ENCODE peak calls at places on chromosomes 7 and 10, in eight cellular contexts. B is left ventricle myocardium inferior, V is Peyer's patch, H is BJ, J is GM23248, S is AG04450, K is LNCaP clone FGC, P is brain microvascular endothelial cell. T is an unnamed sample.

GRCh38 chr10:119517235-119518141 is 25.0 kb downstream of the RGS10 start:
- DNase-seq in B (no peak), V (no peak), H (no peak), J (peak), S (no peak), K (no peak), P (peak), T (no peak)

GRCh38 chr7:74343281-74344127 is 54.3 kb downstream of the CLIP2 start:
- DNase-seq in B (no peak), V (no peak), H (no peak), J (peak), S (no peak), K (no peak), P (peak), T (peak)

GRCh38 chr7:1201916-1202315 is 30.8 kb upstream of the UNCX start:
- DNase-seq in B (no peak), V (no peak), H (no peak), J (no peak), S (no peak), K (no peak), P (no peak), T (no peak)

GRCh38 chr10:8876171-8876570 is 821.7 kb downstream of the GATA3 start:
- DNase-seq in B (no peak), V (no peak), H (no peak), J (no peak), S (no peak), K (no peak), P (no peak), T (no peak)

GRCh38 chr7:156106107-156106426 is 293.8 kb upstream of the SHH start:
- DNase-seq in B (no peak), V (no peak), H (no peak), J (no peak), S (no peak), K (no peak), P (no peak), T (no peak)

GRCh38 chr7:36132025-36132424 is 21.0 kb upstream of the EEPD1 start:
- DNase-seq in B (no peak), V (no peak), H (no peak), J (no peak), S (no peak), K (no peak), P (no peak), T (no peak)

GRCh38 chr7:29488977-29489376 is 74.7 kb upstream of the PRR15 start:
- DNase-seq in B (no peak), V (no peak), H (peak), J (peak), S (no peak), K (no peak), P (peak), T (peak)

GRCh38 chr10:121949052-121949451 is 21.2 kb upstream of the ATE1 start:
- DNase-seq in B (no peak), V (no peak), H (no peak), J (no peak), S (no peak), K (no peak), P (no peak), T (no peak)

GRCh38 chr10:43573250-43574034 is 974 bp downstream of the ZNF239 start:
- DNase-seq in B (no peak), V (no peak), H (no peak), J (peak), S (no peak), K (no peak), P (no peak), T (peak)

GRCh38 chr10:132482090-132482489 is 55.5 kb upstream of the INPP5A start:
- DNase-seq in B (no peak), V (no peak), H (peak), J (peak), S (peak), K (no peak), P (peak), T (peak)

GRCh38 chr7:138565071-138565450 is 105.0 kb downstream of the TRIM24 start:
- DNase-seq in B (no peak), V (no peak), H (no peak), J (no peak), S (no peak), K (no peak), P (no peak), T (no peak)
- H3K4me3 ChIP-seq in B (no peak), V (no peak), H (no peak), J (no peak), S (no peak), K (no peak), P (no peak), T (no peak)

GRCh38 chr10:126390324-126390723 is 2.0 kb upstream of the ADAM12 start:
- DNase-seq in B (no peak), V (no peak), H (no peak), J (no peak), S (no peak), K (no peak), P (no peak), T (no peak)

GRCh38 chr10:126391162-126391880 is 3.0 kb upstream of the ADAM12 start:
- DNase-seq in B (no peak), V (no peak), H (no peak), J (peak), S (no peak), K (no peak), P (peak), T (peak)

GRCh38 chr10:126392068-126392467 is 3.8 kb upstream of the ADAM12 start:
- DNase-seq in B (no peak), V (no peak), H (no peak), J (no peak), S (no peak), K (no peak), P (no peak), T (no peak)

GRCh38 chr10:126387041-126387908 is 1.0 kb downstream of the ADAM12 start:
- DNase-seq in B (peak), V (peak), H (peak), J (peak), S (no peak), K (no peak), P (peak), T (peak)

DNA sequence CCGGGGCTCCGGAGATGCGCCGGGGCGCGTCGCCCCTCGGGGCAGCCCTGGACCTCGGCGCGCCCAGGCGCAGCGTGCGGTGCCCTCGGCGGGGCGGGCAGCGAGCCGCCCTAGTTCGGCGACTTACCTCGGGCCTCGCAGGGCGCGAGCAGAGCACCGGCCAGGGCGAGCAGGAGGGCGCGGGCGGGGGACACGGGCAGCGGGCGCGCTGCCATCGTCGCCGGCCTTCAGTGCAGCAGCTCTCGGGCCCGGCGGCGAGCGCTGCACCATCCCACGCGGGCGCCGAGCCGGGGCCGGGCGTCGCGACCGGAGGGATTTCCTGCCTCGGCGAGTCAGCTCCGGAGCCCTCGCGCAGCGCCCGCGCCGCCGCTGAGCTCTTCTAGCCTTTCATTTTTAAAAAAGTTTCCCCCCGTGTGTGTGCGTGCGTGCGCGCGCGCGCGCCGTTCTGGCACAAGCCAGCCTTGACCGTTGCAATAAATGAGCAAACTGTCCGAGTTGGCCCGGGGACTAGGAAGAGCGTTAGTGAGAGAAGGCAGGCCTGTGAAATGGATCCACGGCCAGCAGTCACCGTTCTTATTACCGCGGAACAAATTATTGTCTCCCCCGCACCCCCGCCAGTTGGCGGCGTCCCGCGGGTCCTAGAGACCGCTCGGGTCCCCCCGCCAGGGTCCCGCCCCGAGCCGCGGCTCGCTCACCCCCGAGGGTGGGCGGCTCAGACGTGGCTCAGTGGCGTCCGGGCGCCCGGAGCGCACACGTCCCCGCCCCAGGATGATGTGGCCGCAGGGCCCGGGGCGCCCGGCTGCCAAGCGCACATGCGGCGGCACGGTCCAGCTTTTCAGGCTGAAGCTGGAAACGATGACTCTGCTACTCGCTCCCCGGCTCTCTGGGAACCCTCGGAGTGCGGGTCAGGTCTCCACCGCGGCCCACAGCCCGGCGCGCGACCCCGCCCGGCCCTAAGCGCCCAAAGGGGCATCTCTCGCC is at the start of gene ADAM12:
- DNase-seq in B (peak), V (no peak), H (no peak), J (peak), S (no peak), K (no peak), P (peak), T (peak)
- H3K4me3 ChIP-seq in B (peak), V (peak), H (peak), J (peak), S (peak), K (peak), P (peak), T (peak)

GRCh38 chr10:103661198-103661950 is 167.9 kb downstream of the NEURL1 start:
- DNase-seq in B (peak), V (no peak), H (peak), J (peak), S (peak), K (no peak), P (peak), T (peak)

GRCh38 chr10:103658049-103658577 is 164.6 kb downstream of the NEURL1 start:
- DNase-seq in B (no peak), V (no peak), H (no peak), J (no peak), S (no peak), K (no peak), P (no peak), T (no peak)

GRCh38 chr10:103661951-103662405 is 168.5 kb downstream of the NEURL1 start:
- DNase-seq in B (no peak), V (no peak), H (no peak), J (peak), S (no peak), K (no peak), P (no peak), T (no peak)

GRCh38 chr10:103660364-103661197 is 167.1 kb downstream of the NEURL1 start:
- DNase-seq in B (peak), V (no peak), H (no peak), J (peak), S (no peak), K (no peak), P (peak), T (peak)

GRCh38 chr10:103659674-103660363 is 166.3 kb downstream of the NEURL1 start:
- DNase-seq in B (peak), V (peak), H (peak), J (peak), S (peak), K (peak), P (peak), T (peak)
- H3K4me3 ChIP-seq in B (peak), V (peak), H (peak), J (peak), S (peak), K (peak), P (peak), T (peak)

GRCh38 chr10:36172054-36172531 is 530.0 kb upstream of the FZD8 start:
- DNase-seq in B (no peak), V (no peak), H (peak), J (peak), S (no peak), K (no peak), P (peak), T (peak)
- H3K4me3 ChIP-seq in B (no peak), V (no peak), H (no peak), J (peak), S (peak), K (no peak), P (peak), T (no peak)

GRCh38 chr10:77971804-77972144 is 45.2 kb upstream of the DLG5 start:
- DNase-seq in B (no peak), V (no peak), H (no peak), J (no peak), S (no peak), K (no peak), P (no peak), T (no peak)

GRCh38 chr10:77969029-77969635 is 42.6 kb upstream of the DLG5 start:
- DNase-seq in B (no peak), V (no peak), H (no peak), J (no peak), S (no peak), K (no peak), P (no peak), T (peak)

GRCh38 chr10:77972148-77972547 is 45.6 kb upstream of the DLG5 start:
- DNase-seq in B (no peak), V (no peak), H (no peak), J (no peak), S (no peak), K (no peak), P (no peak), T (no peak)

GRCh38 chr10:77973276-77973675 is 46.7 kb upstream of the DLG5 start:
- DNase-seq in B (no peak), V (no peak), H (no peak), J (peak), S (no peak), K (no peak), P (no peak), T (no peak)

GRCh38 chr10:77970869-77971803 is 44.6 kb upstream of the DLG5 start:
- DNase-seq in B (peak), V (no peak), H (peak), J (peak), S (peak), K (peak), P (peak), T (peak)
- H3K4me3 ChIP-seq in B (peak), V (no peak), H (no peak), J (peak), S (peak), K (no peak), P (no peak), T (no peak)

GRCh38 chr10:124449170-124450009 is 445 bp downstream of the NKX1-2 start:
- DNase-seq in B (no peak), V (no peak), H (no peak), J (peak), S (no peak), K (no peak), P (no peak), T (no peak)

GRCh38 chr10:124448696-124449169 is 1.1 kb downstream of the NKX1-2 start:
- DNase-seq in B (no peak), V (no peak), H (no peak), J (no peak), S (no peak), K (no peak), P (no peak), T (no peak)

GRCh38 chr10:124451227-124451807 is 1.5 kb upstream of the NKX1-2 start:
- DNase-seq in B (no peak), V (no peak), H (no peak), J (no peak), S (no peak), K (no peak), P (no peak), T (no peak)

GRCh38 chr10:124450783-124451057 is 885 bp upstream of the NKX1-2 start:
- DNase-seq in B (no peak), V (no peak), H (no peak), J (no peak), S (no peak), K (no peak), P (no peak), T (no peak)

GRCh38 chr10:124450010-124450782 is at the start of gene NKX1-2:
- DNase-seq in B (no peak), V (no peak), H (no peak), J (peak), S (no peak), K (no peak), P (no peak), T (no peak)
- H3K4me3 ChIP-seq in B (peak), V (peak), H (no peak), J (no peak), S (no peak), K (peak), P (no peak), T (no peak)

DNA sequence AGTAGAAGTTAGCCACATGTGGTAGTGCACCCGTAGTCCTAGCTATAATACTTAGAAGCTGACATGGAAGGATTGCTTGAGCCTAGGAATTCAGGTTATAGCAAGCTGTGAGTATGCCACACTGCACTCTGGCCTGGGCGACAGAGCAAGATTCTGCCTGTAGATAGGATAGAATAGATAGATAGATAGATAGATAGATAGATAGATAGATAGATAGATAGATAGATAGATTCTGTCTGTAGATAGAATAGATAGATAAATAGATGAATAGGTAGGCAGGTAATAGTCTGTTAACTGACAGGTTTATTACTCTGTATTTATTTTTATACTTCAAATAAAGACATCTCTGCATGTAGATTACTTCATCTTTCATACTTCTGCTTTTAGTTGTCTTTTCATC is 31.7 kb downstream of the CCAR1 start:
- DNase-seq in B (no peak), V (no peak), H (no peak), J (no peak), S (no peak), K (no peak), P (no peak), T (no peak)
- H3K4me3 ChIP-seq in B (no peak), V (no peak), H (no peak), J (no peak), S (no peak), K (no peak), P (no peak), T (no peak)

DNA sequence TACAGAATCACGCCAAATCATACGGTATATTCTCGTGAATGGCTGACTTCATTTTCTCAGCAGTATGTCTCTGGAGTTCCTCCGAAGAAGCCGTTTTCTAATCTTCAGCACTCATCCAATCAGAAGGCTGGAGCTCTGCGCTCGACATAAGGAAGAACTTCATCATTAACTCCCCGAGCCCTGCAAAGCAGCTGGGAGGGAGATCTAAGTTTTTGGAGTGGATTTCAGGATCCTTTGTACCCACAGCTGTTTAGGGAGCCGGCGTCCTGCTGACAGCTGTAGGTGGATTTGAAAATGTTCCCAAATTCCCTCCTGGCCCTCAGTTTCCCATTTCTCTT is 40.7 kb upstream of the SDK1 start:
- DNase-seq in B (no peak), V (no peak), H (no peak), J (peak), S (no peak), K (no peak), P (no peak), T (peak)
- H3K4me3 ChIP-seq in B (peak), V (no peak), H (peak), J (peak), S (peak), K (peak), P (peak), T (peak)

GRCh38 chr7:127930341-127931328 is 100.6 kb downstream of the LRRC4 start:
- DNase-seq in B (no peak), V (no peak), H (no peak), J (no peak), S (no peak), K (no peak), P (no peak), T (no peak)
- H3K4me3 ChIP-seq in B (no peak), V (no peak), H (no peak), J (no peak), S (no peak), K (no peak), P (no peak), T (no peak)

T was measured in fibroblast of the aortic adventitia.